ENCODE peak calls at places on chromosomes 4 and X, in seven cellular contexts. X is H9, H is IMR-90, N is fibroblast of lung, U is GM23338, C is K562, E is endothelial cell of umbilical vein. I is an unnamed sample. For H3K4me1, the result is how much of the 10 kb centered on the place peaks cover.

GRCh38 chrX:152072236-152072635 is 66.1 kb downstream of the MAGEA10 start:
- DNase-seq in U (no peak), C (peak), H (peak), X (no peak), E (peak), N (peak), I (no peak)

GRCh38 chr4:121408-122084 is 2.8 kb upstream of the ZNF718 start:
- DNase-seq in N (no peak), C (no peak), U (no peak), E (no peak), X (no peak), H (no peak), I (no peak)

GRCh38 chrX:12970691-12971202 is 4.2 kb upstream of the TMSB4X start:
- DNase-seq in H (peak), X (peak), N (peak), U (peak), E (peak), C (peak), I (no peak)

GRCh38 chr4:173415885-173416658 is 17.2 kb upstream of the SCRG1 start:
- DNase-seq in E (no peak), N (no peak), C (no peak), X (no peak), H (no peak), U (peak), I (no peak)

GRCh38 chr4:25095756-25096552 is 64.3 kb downstream of the SEPSECS start:
- DNase-seq in U (peak), E (no peak), N (no peak), C (no peak), H (no peak), X (no peak), I (no peak)

GRCh38 chrX:107324493-107325310 is 118.3 kb downstream of the DNAAF6 start:
- DNase-seq in U (peak), C (peak), X (peak), E (peak), H (peak), N (peak), I (no peak)

GRCh38 chr4:26087108-26087507 is 173.1 kb downstream of the SMIM20 start:
- DNase-seq in H (peak), N (peak), C (no peak), X (no peak), U (no peak), E (no peak), I (no peak)

GRCh38 chrX:124362072-124362471 is 15.7 kb downstream of the SH2D1A start:
- DNase-seq in N (no peak), C (no peak), E (no peak), U (no peak), X (no peak), H (no peak), I (no peak)

GRCh38 chr4:150032541-150032940 is 45.7 kb upstream of the DCLK2 start:
- DNase-seq in X (no peak), E (no peak), C (no peak), U (no peak), N (no peak), H (peak), I (no peak)

GRCh38 chrX:12988797-12989196 is 13.9 kb downstream of the TMSB4X start:
- DNase-seq in H (peak), N (peak), C (peak), E (peak), X (no peak), U (no peak), I (peak)

GRCh38 chr4:111639876-111640275 is 505.4 kb upstream of the FAM241A start:
- DNase-seq in C (no peak), U (no peak), X (no peak), N (peak), H (peak), E (peak), I (no peak)

GRCh38 chr4:148151797-148152196 is 290.4 kb downstream of the NR3C2 start:
- DNase-seq in H (no peak), E (no peak), X (no peak), C (no peak), U (no peak), N (no peak), I (no peak)

GRCh38 chrX:40698851-40699250 is 36.5 kb downstream of the MED14 start:
- DNase-seq in U (no peak), H (no peak), N (no peak), E (no peak), C (no peak), X (no peak), I (no peak)

GRCh38 chrX:45623266-45623665 is 422.6 kb upstream of the DIPK2B start:
- DNase-seq in C (no peak), H (peak), U (no peak), E (peak), N (peak), X (no peak), I (no peak)

GRCh38 chr4:186079698-186080097 is 10.7 kb downstream of the TLR3 start:
- DNase-seq in E (no peak), N (no peak), U (no peak), H (no peak), C (no peak), X (no peak), I (no peak)
- H2AFZ ChIP-seq in E (no peak), N (no peak), U (peak), H (no peak), C (no peak), X (no peak), I (no peak)

GRCh38 chr4:89172865-89173264 is 61.5 kb downstream of the TIGD2 start:
- DNase-seq in E (no peak), U (peak), N (no peak), X (no peak), C (peak), H (no peak), I (no peak)
- TF ChIP-seq CTCF in E (no peak), U (peak), N (no peak), X (peak), C (no peak), H (no peak), I (no peak)

GRCh38 chr4:10106421-10107039 is 10.1 kb downstream of the WDR1 start:
- DNase-seq in H (peak), U (no peak), E (peak), X (no peak), N (peak), C (peak), I (peak)

GRCh38 chr4:10105920-10106319 is 10.7 kb downstream of the WDR1 start:
- DNase-seq in U (no peak), N (no peak), C (peak), X (no peak), E (no peak), H (no peak), I (no peak)

GRCh38 chr4:10104211-10104990 is 12.2 kb downstream of the WDR1 start:
- DNase-seq in X (no peak), E (no peak), H (no peak), U (no peak), N (no peak), C (no peak), I (no peak)

GRCh38 chr4:10105421-10105820 is 11.2 kb downstream of the WDR1 start:
- DNase-seq in N (no peak), X (no peak), C (no peak), E (no peak), U (no peak), H (no peak), I (no peak)

GRCh38 chr4:10104991-10105276 is 11.7 kb downstream of the WDR1 start:
- DNase-seq in N (no peak), X (no peak), C (no peak), E (no peak), U (no peak), H (no peak), I (no peak)
- H3K4me1 ChIP-seq in N (half or more), X (under half), C (under half), E (half or more), U (under half), H (half or more), I (half or more)

GRCh38 chrX:130111220-130111934 is 1.1 kb upstream of the ELF4 start:
- DNase-seq in E (no peak), N (no peak), C (peak), X (no peak), U (peak), H (no peak), I (no peak)
- H2AFZ ChIP-seq in E (no peak), N (no peak), C (peak), X (no peak), U (peak), H (peak), I (no peak)

DNA sequence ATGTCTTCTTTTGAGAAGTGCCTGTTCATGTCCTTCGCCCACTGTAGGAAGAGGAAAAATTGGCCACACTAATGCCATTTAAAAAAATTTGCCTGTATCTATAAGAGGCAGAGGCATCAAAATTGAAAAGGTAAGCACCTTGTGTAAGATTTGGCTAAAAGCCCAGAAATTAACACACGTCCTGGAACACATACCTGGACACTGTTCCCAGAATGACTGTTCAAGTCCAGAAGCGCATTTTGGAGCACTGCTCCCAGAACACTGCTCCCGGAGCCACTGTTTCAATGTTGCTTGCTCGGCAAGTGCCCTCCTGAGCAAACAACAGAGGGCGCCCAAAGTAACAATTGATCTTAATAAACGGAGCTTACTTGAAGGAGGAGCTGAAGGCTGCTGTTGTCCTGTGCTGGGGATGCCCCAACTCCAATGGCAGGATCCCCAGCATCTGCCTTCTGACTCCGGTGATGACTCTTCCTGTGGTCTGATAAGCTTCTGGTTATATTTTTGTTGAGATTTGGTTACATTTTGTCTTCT is 1958.6 kb downstream of the C4orf33 start:
- DNase-seq in C (no peak), E (no peak), U (peak), N (no peak), H (no peak), X (peak), I (no peak)
- TF ChIP-seq CTCF in C (no peak), E (no peak), U (peak), N (no peak), H (no peak), X (peak), I (peak)

GRCh38 chr4:8159522-8160232 is 1.1 kb upstream of the ABLIM2 start:
- DNase-seq in H (no peak), E (no peak), X (no peak), C (no peak), N (no peak), U (peak), I (no peak)

GRCh38 chr4:8160572-8160971 is 2.0 kb upstream of the ABLIM2 start:
- DNase-seq in C (no peak), H (no peak), N (no peak), E (no peak), X (no peak), U (no peak), I (no peak)

GRCh38 chr4:8158710-8159521 is at the start of gene ABLIM2:
- DNase-seq in C (peak), N (peak), E (peak), X (peak), U (peak), H (peak), I (peak)

GRCh38 chr4:8157944-8158709 is 486 bp downstream of the ABLIM2 start:
- DNase-seq in X (no peak), C (no peak), E (no peak), U (peak), N (no peak), H (no peak), I (no peak)

DNA sequence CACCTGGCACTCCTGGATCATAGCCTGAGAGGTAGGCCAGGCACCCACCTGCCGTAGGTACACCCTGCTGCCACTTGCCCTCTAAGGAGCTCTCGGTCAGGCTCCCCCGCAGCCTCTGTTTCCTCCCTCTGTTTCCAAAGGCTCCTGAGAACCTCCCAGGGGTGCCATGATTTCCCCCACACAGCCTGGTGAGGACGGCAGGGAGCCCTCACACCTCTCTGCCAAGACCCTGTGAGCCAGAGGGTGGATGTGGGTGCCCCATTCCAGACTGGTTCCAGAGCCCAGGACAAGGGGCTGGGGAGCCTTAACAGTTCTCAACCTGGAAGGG is 1.6 kb upstream of the ABLIM2 start:
- DNase-seq in N (no peak), C (no peak), X (no peak), H (no peak), U (no peak), E (no peak), I (no peak)
- H3K4me1 ChIP-seq in N (under half), C (under half), X (under half), H (under half), U (under half), E (under half), I (under half)

DNA sequence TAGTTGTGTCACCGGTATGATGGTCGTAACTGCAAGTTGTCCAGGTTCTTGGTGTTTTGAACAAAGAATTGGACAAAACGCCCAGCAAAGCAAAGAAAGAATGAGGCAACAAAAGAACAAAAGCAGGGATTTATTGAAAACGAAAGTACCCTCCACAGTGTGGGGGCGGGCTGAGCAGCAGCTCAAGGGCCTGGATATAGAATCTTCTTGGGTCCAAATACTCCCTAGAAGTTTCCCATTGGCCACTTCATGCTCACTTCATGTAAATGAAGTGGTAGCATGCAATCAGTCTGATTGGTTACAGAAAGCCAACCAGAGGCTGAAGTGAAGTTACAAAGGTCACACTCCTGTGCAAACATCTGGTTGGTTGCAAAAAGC is 54.8 kb downstream of the SHROOM3 start:
- DNase-seq in C (no peak), X (no peak), E (no peak), H (no peak), U (no peak), N (peak), I (no peak)
- H2AFZ ChIP-seq in C (no peak), X (no peak), E (no peak), H (no peak), U (no peak), N (no peak), I (no peak)

GRCh38 chrX:134246282-134246681 is 9.3 kb downstream of the CCDC160 start:
- DNase-seq in E (no peak), H (no peak), X (peak), C (peak), N (no peak), U (peak), I (no peak)
- TF ChIP-seq CTCF in E (no peak), H (no peak), X (peak), C (peak), N (no peak), U (peak), I (no peak)